ENCODE peak calls at places on chromosome 22, in six cellular contexts. K is HCT116, W is H1, S is GM12878, V is HepG2, D is K562. O is an unnamed sample.
A peak's percentile ranks its signal among the peaks of the same experiment; 100 is the strongest.

GRCh38 chr22:40257979-40258378 is 80.3 kb downstream of the TNRC6B start:
- DNase-seq in S (no peak), D (no peak), V (no peak), K (no peak), W (no peak), O (no peak)

GRCh38 chr22:24423519-24424000 is 3.8 kb upstream of the ADORA2A start:
- DNase-seq in D (peak; percentile 82), S (no peak), W (peak; percentile 92), K (no peak), V (no peak), O (no peak)

GRCh38 chr22:35467788-35468187 is 67.8 kb downstream of the MCM5 start:
- DNase-seq in D (no peak), W (no peak), V (no peak), S (no peak), K (no peak), O (no peak)

GRCh38 chr22:23053912-23054530 is 16.3 kb upstream of the GNAZ start:
- DNase-seq in S (no peak), D (no peak), W (peak; percentile 20), V (no peak), K (no peak), O (no peak)

GRCh38 chr22:18091916-18092526 is 14.2 kb downstream of the PEX26 start:
- DNase-seq in K (no peak), W (no peak), S (no peak), D (no peak), V (peak; percentile 76), O (no peak)

GRCh38 chr22:17968126-17968525 is 56.2 kb downstream of the MICAL3 start:
- DNase-seq in V (no peak), K (no peak), S (no peak), W (no peak), D (no peak), O (no peak)

GRCh38 chr22:22786301-22787115 is 101.1 kb upstream of the IGLL5 start:
- DNase-seq in K (no peak), V (peak; percentile 20), D (peak; percentile 49), W (peak; percentile 33), S (no peak), O (no peak)

GRCh38 chr22:33274214-33274828 is 216.1 kb upstream of the SYN3 start:
- DNase-seq in V (peak; percentile 27), S (no peak), W (peak; percentile 83), D (peak; percentile 35), K (no peak), O (peak; percentile 23)

GRCh38 chr22:50145741-50146439 is 24.6 kb upstream of the PANX2 start:
- DNase-seq in S (no peak), W (no peak), V (no peak), K (no peak), D (no peak), O (no peak)

GRCh38 chr22:23800297-23801237 is 13.8 kb downstream of the SMARCB1 start:
- DNase-seq in S (peak; percentile 87), W (no peak), V (no peak), D (no peak), K (no peak), O (no peak)

GRCh38 chr22:49169074-49169744 is 658.5 kb downstream of the BRD1 start:
- DNase-seq in K (no peak), D (no peak), V (no peak), W (no peak), S (no peak), O (no peak)

GRCh38 chr22:32864041-32864440 is 62.5 kb downstream of the TIMP3 start:
- DNase-seq in K (no peak), D (no peak), W (no peak), V (no peak), S (no peak), O (no peak)

GRCh38 chr22:49929553-49929979 is 11.1 kb downstream of the CRELD2 start:
- DNase-seq in D (peak; percentile 80), K (no peak), V (no peak), W (peak; percentile 94), S (no peak), O (no peak)

GRCh38 chr22:39560127-39560526 is 10.4 kb upstream of the CACNA1I start:
- DNase-seq in D (no peak), V (no peak), K (no peak), S (no peak), W (no peak), O (no peak)

GRCh38 chr22:20243545-20244249 is 24.4 kb downstream of the RTN4R start:
- DNase-seq in S (no peak), V (no peak), K (no peak), D (peak; percentile 82), W (no peak), O (no peak)

GRCh38 chr22:25282671-25283561 is 63.5 kb downstream of the CRYBB2 start:
- DNase-seq in V (no peak), W (peak; percentile 78), S (no peak), K (no peak), D (no peak), O (peak; percentile 57)

GRCh38 chr22:17785185-17786184 is 11.2 kb upstream of the BID start:
- DNase-seq in V (peak; percentile 72), D (peak; percentile 86), K (peak; percentile 41), S (no peak), W (peak; percentile 96), O (no peak)

GRCh38 chr22:21677606-21678443 is 12.0 kb downstream of the PPIL2 start:
- DNase-seq in S (no peak), V (peak; percentile 91), D (no peak), W (no peak), K (no peak), O (no peak)

DNA sequence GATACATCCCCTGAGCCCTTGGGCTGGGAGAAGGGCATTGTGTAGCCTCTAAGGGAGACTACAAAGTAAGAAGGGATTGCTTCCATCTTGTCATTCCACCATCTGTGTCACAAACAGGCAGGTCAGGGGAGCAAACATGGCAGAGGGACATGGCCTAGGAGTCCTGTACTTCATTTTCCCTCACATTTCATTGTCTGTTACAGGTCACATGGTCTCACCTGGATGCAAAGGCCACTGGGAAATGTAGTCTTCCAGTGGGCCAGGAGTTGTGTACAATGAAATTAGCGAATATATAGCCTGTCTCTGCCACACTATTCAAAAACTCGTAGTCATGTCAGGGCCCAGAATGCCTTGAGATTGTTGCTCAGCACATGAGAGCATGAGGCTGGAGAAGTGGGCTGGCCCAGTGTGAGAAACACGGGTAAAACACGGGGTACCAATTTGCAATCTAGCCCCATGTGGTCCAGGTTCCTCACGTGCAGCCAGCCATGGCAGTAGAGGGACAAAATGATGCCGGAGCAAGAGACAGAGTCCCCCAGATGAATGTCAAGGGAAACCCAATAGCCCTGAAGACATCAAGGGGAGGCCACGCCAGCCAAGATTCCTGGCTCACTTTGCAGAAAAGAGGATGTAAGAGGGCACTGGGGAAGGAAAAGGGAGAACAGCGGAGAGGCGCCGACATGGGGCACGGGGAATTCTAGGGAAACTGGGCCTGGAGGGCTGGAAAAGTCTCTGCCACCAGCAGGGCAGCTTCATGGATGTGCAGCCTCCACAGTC is 47.7 kb upstream of the EMID1 start:
- DNase-seq in W (no peak), S (no peak), D (peak; percentile 22), K (peak; percentile 15), V (peak; percentile 24), O (no peak)
- TF ChIP-seq ZNF274 in W (no peak), S (no peak), D (no peak), K (no peak), V (no peak), O (no peak)

GRCh38 chr22:16695261-16695660 is 102.7 kb upstream of the CCT8L2 start:
- DNase-seq in D (no peak), W (no peak), K (no peak), V (no peak), S (no peak), O (no peak)

GRCh38 chr22:16699336-16699735 is 106.7 kb upstream of the CCT8L2 start:
- DNase-seq in W (no peak), V (no peak), D (no peak), K (no peak), S (no peak), O (no peak)
- H3K9me3 ChIP-seq in W (peaks cover 88% of the 10 kb centered on the region), V (no peaks in the 10 kb centered on the region), D (no peaks in the 10 kb centered on the region), K (no peaks in the 10 kb centered on the region), S (no peaks in the 10 kb centered on the region), O (no peaks in the 10 kb centered on the region)

GRCh38 chr22:30247561-30247960 is 1.0 kb upstream of the LIF start:
- DNase-seq in S (no peak), K (no peak), V (no peak), D (no peak), W (no peak), O (no peak)

GRCh38 chr22:30245985-30246901 is at the start of gene LIF:
- DNase-seq in V (no peak), D (peak; percentile 26), K (no peak), W (peak; percentile 75), S (no peak), O (no peak)

GRCh38 chr22:30243671-30244465 is 2.7 kb downstream of the LIF start:
- DNase-seq in K (no peak), V (no peak), S (no peak), W (no peak), D (no peak), O (no peak)

GRCh38 chr22:30246962-30247376 is 410 bp upstream of the LIF start:
- DNase-seq in W (no peak), K (no peak), D (no peak), V (no peak), S (no peak), O (no peak)

GRCh38 chr22:30245181-30245984 is 1.2 kb downstream of the LIF start:
- DNase-seq in W (no peak), D (no peak), K (no peak), V (peak; percentile 35), S (no peak), O (no peak)
- H3K4me1 ChIP-seq in W (no peaks in the 10 kb centered on the region), D (no peaks in the 10 kb centered on the region), K (peaks cover 47% of the 10 kb centered on the region), V (peaks cover 63% of the 10 kb centered on the region), S (no peaks in the 10 kb centered on the region), O (peaks cover 21% of the 10 kb centered on the region)

GRCh38 chr22:44926124-44926475 is 83.7 kb downstream of the PHF21B start:
- DNase-seq in S (no peak), K (no peak), W (no peak), D (no peak), V (no peak), O (no peak)

GRCh38 chr22:44924098-44924497 is 85.7 kb downstream of the PHF21B start:
- DNase-seq in W (no peak), V (no peak), D (no peak), S (no peak), K (no peak), O (no peak)

GRCh38 chr22:44924724-44925123 is 85.1 kb downstream of the PHF21B start:
- DNase-seq in W (no peak), V (no peak), K (no peak), D (no peak), S (no peak), O (no peak)

GRCh38 chr22:44926491-44927415 is 83.1 kb downstream of the PHF21B start:
- DNase-seq in V (no peak), S (no peak), W (no peak), D (no peak), K (no peak), O (no peak)

GRCh38 chr22:44925465-44926123 is 84.2 kb downstream of the PHF21B start:
- DNase-seq in S (no peak), D (no peak), V (no peak), K (no peak), W (no peak), O (no peak)
- TF ChIP-seq ZNF274 in S (no peak), D (no peak), V (no peak), K (no peak), W (no peak), O (no peak)

DNA sequence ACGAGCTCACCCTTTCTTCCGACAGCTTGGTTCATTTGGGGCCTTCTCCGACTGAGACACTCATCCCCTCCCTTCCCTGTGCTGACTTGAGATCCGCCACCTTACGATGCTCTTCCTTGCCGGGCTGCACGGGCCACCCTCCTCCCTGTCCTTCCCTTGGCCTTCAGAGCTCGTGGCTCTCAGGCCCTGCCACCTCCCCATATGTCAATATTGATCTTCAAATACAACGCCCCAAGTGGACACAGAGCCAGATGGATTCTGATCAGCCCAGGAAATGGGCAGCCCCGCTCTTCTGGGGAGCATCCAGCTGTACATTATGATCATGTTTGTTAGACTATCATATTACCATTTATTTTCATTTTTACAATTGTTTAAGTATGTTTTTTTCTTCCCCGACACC is 812.8 kb downstream of the TBC1D22A start:
- DNase-seq in K (no peak), S (no peak), D (no peak), W (no peak), V (no peak), O (no peak)
- H3K9me3 ChIP-seq in K (no peaks in the 10 kb centered on the region), S (no peaks in the 10 kb centered on the region), D (no peaks in the 10 kb centered on the region), W (peaks cover 79% of the 10 kb centered on the region), V (no peaks in the 10 kb centered on the region), O (no peaks in the 10 kb centered on the region)

O was measured in NT2/D1.